ENCODE peak calls at places on chromosomes 13 and 19, in ten cellular contexts. I is mesenchymal stem cell; L is midbrain; R is PC-3; N is NT2/D1; D is C1 segment of cervical spinal cord; X is adrenal gland; A is GM12891; H is activated CD4-positive, alpha-beta T cell treated with anti-CD3 and anti-CD28 coated beads, Interleukin-2, amount 50 U/mL, for 4 hours; B is ureter. E is an unnamed sample.

GRCh38 chr19:1046836-1047695 is 7.2 kb downstream of the ABCA7 start:
- DNase-seq in I (no peak), L (no peak), R (no peak), N (no peak), D (no peak), X (no peak), A (no peak), H (no peak), B (no peak), E (no peak)

GRCh38 chr13:99980201-99981114 is 1.1 kb upstream of the ZIC2 start:
- DNase-seq in I (peak; percentile 54), L (peak; percentile 42), R (peak; percentile 57), N (no peak), D (peak; percentile 61), X (peak; percentile 67), A (no peak), H (peak; percentile 49), B (no peak), E (peak; percentile 62)

GRCh38 chr19:45691516-45692186 is at the start of gene SNRPD2:
- DNase-seq in I (peak; percentile 98), L (peak; percentile 98), R (peak; percentile 89), N (peak; percentile 82), D (peak; percentile 99), X (peak; percentile 95), A (peak; percentile 81), H (peak; percentile 87), B (peak; percentile 95), E (peak; percentile 92)

GRCh38 chr13:41905600-41906254 is 55.2 kb downstream of the VWA8 start:
- DNase-seq in I (peak; percentile 52), L (no peak), R (peak; percentile 54), N (no peak), D (no peak), X (no peak), A (peak; percentile 15), H (no peak), B (no peak), E (no peak)

GRCh38 chr13:99215466-99215865 is 14.8 kb downstream of the UBAC2 start:
- DNase-seq in I (no peak), L (no peak), R (no peak), N (no peak), D (no peak), X (no peak), A (no peak), H (peak; percentile 43), B (no peak), E (peak; percentile 23)

GRCh38 chr13:29753593-29754485 is 96.6 kb downstream of the UBL3 start:
- DNase-seq in I (peak; percentile 40), L (no peak), R (no peak), N (no peak), D (no peak), X (no peak), A (no peak), H (no peak), B (no peak), E (no peak)

GRCh38 chr19:18388328-18389094 is 2.6 kb downstream of the GDF15 start:
- DNase-seq in I (peak; percentile 57), L (peak; percentile 78), R (peak; percentile 83), N (peak; percentile 68), D (peak; percentile 74), X (peak; percentile 89), A (peak; percentile 92), H (peak; percentile 63), B (peak; percentile 85), E (peak; percentile 63)

GRCh38 chr19:2624537-2625091 is 77.9 kb downstream of the GNG7 start:
- DNase-seq in I (no peak), L (peak; percentile 29), R (no peak), N (peak; percentile 43), D (peak; percentile 15), X (peak; percentile 71), A (no peak), H (no peak), B (no peak), E (no peak)

GRCh38 chr13:97256343-97256783 is 34.2 kb downstream of the MBNL2 start:
- DNase-seq in I (peak; percentile 96), L (no peak), R (peak; percentile 88), N (no peak), D (no peak), X (peak; percentile 74), A (no peak), H (no peak), B (no peak), E (no peak)

GRCh38 chr19:903266-903797 is 9.7 kb downstream of the R3HDM4 start:
- DNase-seq in I (no peak), L (no peak), R (no peak), N (no peak), D (no peak), X (no peak), A (no peak), H (no peak), B (no peak), E (no peak)

GRCh38 chr19:6066661-6067646 is 43.3 kb downstream of the RFX2 start:
- DNase-seq in I (peak; percentile 99), L (peak; percentile 41), R (peak; percentile 92), N (peak; percentile 88), D (peak; percentile 19), X (peak; percentile 62), A (no peak), H (no peak), B (peak; percentile 89), E (no peak)

GRCh38 chr13:41613984-41614581 is 156.7 kb downstream of the RGCC start:
- DNase-seq in I (peak; percentile 91), L (peak; percentile 2), R (peak; percentile 35), N (no peak), D (no peak), X (peak; percentile 46), A (no peak), H (no peak), B (peak; percentile 50), E (no peak)

GRCh38 chr19:19206938-19207337 is 3.7 kb upstream of the NR2C2AP start:
- DNase-seq in I (no peak), L (no peak), R (no peak), N (no peak), D (no peak), X (no peak), A (no peak), H (no peak), B (no peak), E (no peak)

GRCh38 chr13:21124853-21125252 is 51.5 kb downstream of the SKA3 start:
- DNase-seq in I (peak; percentile 63), L (no peak), R (peak; percentile 78), N (no peak), D (no peak), X (no peak), A (no peak), H (no peak), B (no peak), E (no peak)

GRCh38 chr13:28411859-28412353 is 83.0 kb downstream of the FLT1 start:
- DNase-seq in I (peak; percentile 65), L (no peak), R (no peak), N (no peak), D (no peak), X (no peak), A (no peak), H (no peak), B (no peak), E (no peak)

GRCh38 chr13:110392510-110393233 is 85.6 kb downstream of the COL4A2 start:
- DNase-seq in I (peak; percentile 95), L (no peak), R (no peak), N (no peak), D (no peak), X (no peak), A (no peak), H (no peak), B (no peak), E (no peak)

GRCh38 chr13:83265279-83265678 is 617.0 kb downstream of the SLITRK1 start:
- DNase-seq in I (no peak), L (no peak), R (no peak), N (no peak), D (no peak), X (no peak), A (no peak), H (no peak), B (no peak), E (no peak)

GRCh38 chr13:99959538-99960230 is 11.9 kb downstream of the ZIC5 start:
- DNase-seq in I (no peak), L (no peak), R (no peak), N (no peak), D (no peak), X (no peak), A (no peak), H (no peak), B (no peak), E (no peak)

GRCh38 chr19:362683-363082 is 18.1 kb upstream of the MIER2 start:
- DNase-seq in I (no peak), L (no peak), R (no peak), N (no peak), D (no peak), X (no peak), A (no peak), H (no peak), B (no peak), E (no peak)

GRCh38 chr13:43572601-43573360 is 214.0 kb downstream of the ENOX1 start:
- DNase-seq in I (peak; percentile 58), L (no peak), R (peak; percentile 62), N (no peak), D (no peak), X (no peak), A (no peak), H (no peak), B (no peak), E (no peak)

GRCh38 chr19:35214766-35215422 is 13.6 kb downstream of the FAM187B start:
- DNase-seq in I (no peak), L (no peak), R (no peak), N (no peak), D (no peak), X (peak; percentile 11), A (no peak), H (no peak), B (no peak), E (no peak)

GRCh38 chr13:24683833-24684599 is 3.8 kb downstream of the ATP12A start:
- DNase-seq in I (peak; percentile 40), L (peak; percentile 59), R (peak; percentile 52), N (peak; percentile 65), D (peak; percentile 59), X (peak; percentile 28), A (peak; percentile 65), H (peak; percentile 45), B (no peak), E (peak; percentile 35)

GRCh38 chr19:13056052-13056660 is 46.5 kb downstream of the LYL1 start:
- DNase-seq in I (peak; percentile 29), L (no peak), R (peak; percentile 97), N (no peak), D (no peak), X (no peak), A (no peak), H (no peak), B (no peak), E (no peak)

E was measured in stimulated activated CD4-positive, alpha-beta T cell treated with anti-CD3 and anti-CD28 coated beads, Interleukin-4, amount 100 ng/mL, for 4 hours.